ENCODE peak calls at places on chromosomes 11 and 22, in nine cellular contexts. Y, A, W, B, L, V, O, K and C are unnamed samples.

GRCh38 chr22:47498969-47499368 is 736.5 kb downstream of the TBC1D22A start:
- DNase-seq in O (no peak), K (peak), Y (no peak), A (no peak), L (no peak), V (no peak), B (no peak), W (no peak), C (no peak)

GRCh38 chr11:117315285-117316196 is 515 bp downstream of the BACE1 start:
- DNase-seq in A (no peak), Y (no peak), L (no peak), B (no peak), K (no peak), V (peak), O (peak), W (no peak), C (peak)

GRCh38 chr11:73359930-73360742 is 16.1 kb upstream of the RELT start:
- DNase-seq in B (no peak), L (peak), V (no peak), K (no peak), A (no peak), W (peak), Y (no peak), O (peak), C (no peak)

GRCh38 chr11:8767466-8768142 is 85.0 kb downstream of the RPL27A start:
- DNase-seq in L (peak), A (no peak), W (no peak), O (no peak), K (no peak), V (no peak), Y (no peak), B (no peak), C (no peak)

GRCh38 chr11:42329930-42330555 is 870.6 kb upstream of the LRRC4C start:
- DNase-seq in O (no peak), K (no peak), A (no peak), L (no peak), Y (no peak), W (no peak), B (peak), V (no peak), C (no peak)

GRCh38 chr11:45021001-45021400 is 70.3 kb upstream of the TP53I11 start:
- DNase-seq in A (peak), L (no peak), O (no peak), K (no peak), W (no peak), B (no peak), Y (no peak), V (no peak), C (no peak)

GRCh38 chr11:85922367-85922766 is 67.2 kb downstream of the CCDC83 start:
- DNase-seq in B (no peak), V (no peak), A (no peak), Y (no peak), K (no peak), W (no peak), O (no peak), L (no peak), C (no peak)

GRCh38 chr22:49774046-49774445 is 53.6 kb downstream of the BRD1 start:
- DNase-seq in W (no peak), O (no peak), L (no peak), A (no peak), V (no peak), B (no peak), K (no peak), Y (no peak), C (no peak)

GRCh38 chr22:25629613-25630012 is 65.1 kb downstream of the GRK3 start:
- DNase-seq in L (no peak), W (no peak), K (peak), Y (no peak), A (no peak), V (no peak), O (no peak), B (no peak), C (no peak)

GRCh38 chr22:31637938-31638618 is 23.9 kb downstream of the PISD start:
- DNase-seq in V (no peak), K (no peak), O (peak), B (no peak), L (no peak), W (no peak), Y (peak), A (peak), C (peak)

GRCh38 chr11:102830328-102830727 is 13.1 kb downstream of the MMP3 start:
- DNase-seq in A (no peak), V (no peak), Y (no peak), L (no peak), W (no peak), B (no peak), O (no peak), K (no peak), C (no peak)

GRCh38 chr11:68383976-68384501 is 71.6 kb downstream of the LRP5 start:
- DNase-seq in W (peak), V (peak), O (peak), K (no peak), L (peak), Y (peak), B (no peak), A (peak), C (peak)

GRCh38 chr22:36238348-36239149 is 778 bp downstream of the APOL2 start:
- DNase-seq in A (peak), Y (no peak), W (no peak), K (no peak), B (no peak), O (no peak), V (no peak), L (no peak), C (no peak)

GRCh38 chr11:88596786-88597185 is 259.2 kb upstream of the CTSC start:
- DNase-seq in A (no peak), Y (no peak), K (no peak), V (no peak), W (no peak), O (no peak), L (peak), B (no peak), C (no peak)

GRCh38 chr11:11449327-11449726 is 96.3 kb upstream of the CSNK2A3 start:
- DNase-seq in W (no peak), A (no peak), B (no peak), O (no peak), K (no peak), Y (no peak), V (no peak), L (no peak), C (no peak)

GRCh38 chr11:106585061-106585460 is 433.2 kb downstream of the GUCY1A2 start:
- DNase-seq in O (no peak), V (no peak), B (no peak), K (no peak), A (no peak), W (no peak), Y (no peak), L (no peak), C (no peak)

GRCh38 chr11:44628730-44629361 is 63.4 kb downstream of the CD82 start:
- DNase-seq in A (no peak), V (no peak), K (peak), O (no peak), L (no peak), W (no peak), B (no peak), Y (no peak), C (no peak)

GRCh38 chr11:60282291-60282690 is 1.8 kb downstream of the MS4A4A start:
- DNase-seq in A (no peak), O (no peak), V (no peak), L (no peak), B (no peak), K (no peak), Y (no peak), W (no peak), C (no peak)

GRCh38 chr22:35621446-35621845 is 4.3 kb upstream of the MB start:
- DNase-seq in V (no peak), B (no peak), K (no peak), Y (no peak), L (no peak), O (no peak), A (no peak), W (no peak), C (no peak)

GRCh38 chr22:31947296-31947695 is 3.0 kb downstream of the YWHAH start:
- DNase-seq in O (peak), L (peak), V (no peak), A (peak), B (no peak), K (no peak), W (no peak), Y (peak), C (peak)

GRCh38 chr11:18064450-18065048 is 18.5 kb upstream of the TPH1 start:
- DNase-seq in L (no peak), Y (no peak), A (no peak), B (no peak), V (no peak), W (no peak), K (no peak), O (no peak), C (no peak)

GRCh38 chr22:26398741-26399153 is 30.3 kb upstream of the ASPHD2 start:
- DNase-seq in V (peak), A (peak), K (no peak), Y (peak), B (peak), W (peak), L (peak), O (peak), C (peak)

GRCh38 chr11:83827940-83828554 is 541.9 kb upstream of the CCDC90B start:
- DNase-seq in B (no peak), V (no peak), L (peak), A (no peak), K (no peak), Y (peak), W (no peak), O (peak), C (peak)

GRCh38 chr22:24016156-24016555 is 5.1 kb downstream of the CABIN1 start:
- DNase-seq in L (no peak), V (no peak), Y (no peak), O (no peak), W (no peak), B (no peak), A (no peak), K (no peak), C (no peak)

GRCh38 chr11:64266339-64266738 is 15.0 kb downstream of the PLCB3 start:
- DNase-seq in W (no peak), A (no peak), O (no peak), V (no peak), B (no peak), K (no peak), L (peak), Y (no peak), C (no peak)

GRCh38 chr11:72825661-72826060 is 11.4 kb downstream of the ATG16L2 start:
- DNase-seq in Y (no peak), L (no peak), B (no peak), V (no peak), A (no peak), O (no peak), W (no peak), K (no peak), C (no peak)

GRCh38 chr11:12815150-12815523 is 140.9 kb downstream of the TEAD1 start:
- DNase-seq in O (no peak), Y (no peak), L (no peak), V (no peak), A (no peak), K (no peak), W (no peak), B (no peak), C (no peak)

GRCh38 chr11:12812849-12813248 is 138.6 kb downstream of the TEAD1 start:
- DNase-seq in A (no peak), K (no peak), V (no peak), O (no peak), L (no peak), B (no peak), Y (no peak), W (no peak), C (no peak)

GRCh38 chr11:12813371-12814225 is 139.4 kb downstream of the TEAD1 start:
- DNase-seq in K (no peak), W (no peak), L (no peak), A (peak), V (no peak), B (no peak), O (no peak), Y (no peak), C (no peak)

GRCh38 chr11:12810497-12810896 is 136.3 kb downstream of the TEAD1 start:
- DNase-seq in L (no peak), V (no peak), Y (no peak), W (no peak), A (no peak), K (no peak), B (no peak), O (no peak), C (no peak)

DNA sequence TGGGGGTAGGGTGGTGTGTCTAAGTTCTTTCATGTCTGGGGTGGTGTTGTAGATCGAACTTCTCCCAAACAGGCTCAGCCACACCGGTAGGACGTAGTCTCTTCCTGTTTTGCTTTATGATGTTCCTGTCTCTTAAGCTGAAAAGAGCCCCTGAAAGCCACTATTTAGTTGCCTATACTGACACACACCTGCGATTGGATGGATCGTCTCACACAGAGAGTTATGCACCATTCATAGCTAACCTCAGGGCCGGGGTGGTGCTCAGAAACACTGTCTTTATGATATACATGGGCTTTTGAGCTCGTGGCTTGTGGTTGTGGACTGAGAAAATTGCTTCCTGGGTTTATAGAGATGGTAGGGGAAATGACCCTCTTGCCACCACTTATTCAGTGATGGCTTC is 137.6 kb downstream of the TEAD1 start:
- DNase-seq in Y (no peak), A (no peak), B (no peak), L (no peak), W (no peak), O (no peak), V (no peak), K (no peak), C (no peak)
- TF ChIP-seq CTCF in Y (no peak), A (no peak), B (no peak), L (no peak), W (no peak), O (no peak), V (no peak), K (no peak), C (no peak)

GRCh38 chr11:70786021-70786665 is 387.8 kb downstream of the CTTN start:
- DNase-seq in K (no peak), V (no peak), A (no peak), O (no peak), B (no peak), W (no peak), Y (no peak), L (no peak), C (no peak)

GRCh38 chr11:70788247-70789022 is 390.1 kb downstream of the CTTN start:
- DNase-seq in O (no peak), K (no peak), L (peak), W (no peak), B (peak), V (no peak), Y (no peak), A (no peak), C (no peak)

GRCh38 chr11:70796601-70797000 is 398.3 kb downstream of the CTTN start:
- DNase-seq in B (no peak), V (no peak), L (no peak), W (peak), Y (no peak), K (no peak), O (no peak), A (no peak), C (no peak)

GRCh38 chr11:70785372-70785771 is 387.0 kb downstream of the CTTN start:
- DNase-seq in V (no peak), K (no peak), O (no peak), A (no peak), Y (no peak), W (no peak), B (no peak), L (no peak), C (no peak)

DNA sequence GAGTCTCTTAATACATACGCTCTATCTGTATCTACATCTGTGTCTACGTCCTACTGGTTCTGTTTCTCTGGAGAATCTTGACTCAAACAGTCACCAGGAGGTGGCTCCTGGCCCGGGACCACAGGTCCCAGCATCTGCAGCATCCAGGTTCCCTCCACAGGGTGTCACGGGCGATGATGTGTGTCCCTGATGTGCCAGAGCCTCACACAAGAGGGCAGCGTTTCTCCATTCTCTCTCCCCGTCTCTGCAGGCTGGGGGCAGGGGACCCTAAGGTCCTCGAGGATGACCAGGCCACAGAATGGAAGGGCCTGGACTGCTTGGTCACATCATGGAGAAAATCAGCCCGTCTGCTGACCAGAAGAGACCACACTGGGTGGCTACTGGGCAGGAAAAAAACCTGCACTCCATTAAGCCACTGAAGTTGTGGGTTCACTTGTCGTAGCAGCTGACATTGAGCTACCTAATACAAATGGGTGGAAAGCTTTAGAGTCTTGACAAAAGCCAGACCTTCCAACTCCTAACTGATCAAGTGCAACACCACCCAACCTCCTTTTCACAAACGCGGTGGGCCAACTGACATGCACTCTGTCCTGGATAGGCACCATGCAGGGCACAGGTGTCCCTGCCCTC is 392.5 kb downstream of the CTTN start:
- DNase-seq in W (peak), A (no peak), O (no peak), L (no peak), K (no peak), Y (no peak), V (no peak), B (no peak), C (no peak)
- TF ChIP-seq CTCF in W (peak), A (no peak), O (no peak), L (no peak), K (no peak), Y (no peak), V (no peak), B (peak), C (no peak)

GRCh38 chr11:34505874-34506273 is 7.7 kb downstream of the ELF5 start:
- DNase-seq in A (no peak), B (no peak), L (no peak), Y (no peak), V (no peak), O (no peak), W (no peak), K (no peak), C (no peak)
- TF ChIP-seq CTCF in A (no peak), B (no peak), L (no peak), Y (no peak), V (no peak), O (no peak), W (no peak), K (no peak), C (no peak)

GRCh38 chr11:94107363-94107762 is 21.3 kb upstream of the PANX1 start:
- DNase-seq in L (no peak), W (no peak), B (no peak), K (no peak), V (no peak), Y (no peak), A (no peak), O (no peak), C (no peak)
- TF ChIP-seq CTCF in L (no peak), W (no peak), B (no peak), K (no peak), V (no peak), Y (no peak), A (no peak), O (no peak), C (no peak)

GRCh38 chr22:20207277-20208025 is 56.6 kb upstream of the CCDC188 start:
- DNase-seq in V (no peak), K (no peak), W (no peak), B (no peak), Y (no peak), O (no peak), A (no peak), L (no peak), C (no peak)
- TF ChIP-seq CTCF in V (no peak), K (no peak), W (no peak), B (no peak), Y (no peak), O (no peak), A (no peak), L (no peak), C (no peak)